ENCODE peak calls at places on chromosomes 5 and 9, in seven cellular contexts. One of them, this sample, is unnamed.

GRCh38 chr5:60846298-60846697 is 2.2 kb upstream of the ELOVL7 start:
- DNase-seq in frontal cortex: no peak
- DNase-seq in fibroblast of pulmonary artery: no peak
- DNase-seq in head of caudate nucleus: no peak
- DNase-seq in cardiac muscle cell: no peak
- DNase-seq in tibial artery: no peak
- DNase-seq in H1: no peak
- DNase-seq in this sample: no peak

GRCh38 chr5:154042751-154043150 is 4.0 kb downstream of the MFAP3 start:
- DNase-seq in frontal cortex: no peak
- DNase-seq in fibroblast of pulmonary artery: peak
- DNase-seq in head of caudate nucleus: no peak
- DNase-seq in cardiac muscle cell: no peak
- DNase-seq in tibial artery: no peak
- DNase-seq in H1: no peak
- DNase-seq in this sample: no peak

GRCh38 chr5:123094227-123094918 is 5.3 kb downstream of the PRDM6 start:
- DNase-seq in frontal cortex: no peak
- DNase-seq in fibroblast of pulmonary artery: no peak
- DNase-seq in head of caudate nucleus: no peak
- DNase-seq in cardiac muscle cell: no peak
- DNase-seq in tibial artery: no peak
- DNase-seq in H1: no peak
- DNase-seq in this sample: no peak

GRCh38 chr5:132754947-132755346 is 7.7 kb downstream of the CCNI2 start:
- DNase-seq in frontal cortex: no peak
- DNase-seq in fibroblast of pulmonary artery: peak
- DNase-seq in head of caudate nucleus: peak
- DNase-seq in cardiac muscle cell: peak
- DNase-seq in tibial artery: no peak
- DNase-seq in H1: no peak
- DNase-seq in this sample: peak

GRCh38 chr5:42807722-42808447 is 3.8 kb downstream of the SELENOP start:
- DNase-seq in frontal cortex: peak
- DNase-seq in fibroblast of pulmonary artery: no peak
- DNase-seq in head of caudate nucleus: peak
- DNase-seq in cardiac muscle cell: no peak
- DNase-seq in tibial artery: no peak
- DNase-seq in H1: no peak
- DNase-seq in this sample: no peak

GRCh38 chr5:140969880-140970279 is 3.6 kb downstream of the PCDHAC2 start:
- DNase-seq in frontal cortex: no peak
- DNase-seq in fibroblast of pulmonary artery: no peak
- DNase-seq in head of caudate nucleus: no peak
- DNase-seq in cardiac muscle cell: no peak
- DNase-seq in tibial artery: no peak
- DNase-seq in H1: no peak
- DNase-seq in this sample: no peak

GRCh38 chr9:35538361-35539234 is 48.7 kb downstream of the RUSC2 start:
- DNase-seq in frontal cortex: peak
- DNase-seq in fibroblast of pulmonary artery: peak
- DNase-seq in head of caudate nucleus: peak
- DNase-seq in cardiac muscle cell: peak
- DNase-seq in tibial artery: peak
- DNase-seq in H1: no peak
- DNase-seq in this sample: peak

GRCh38 chr9:32423371-32423770 is 38.9 kb downstream of the ACO1 start:
- DNase-seq in frontal cortex: no peak
- DNase-seq in fibroblast of pulmonary artery: peak
- DNase-seq in head of caudate nucleus: no peak
- DNase-seq in cardiac muscle cell: no peak
- DNase-seq in tibial artery: no peak
- DNase-seq in H1: no peak
- DNase-seq in this sample: peak

GRCh38 chr5:137097203-137097602 is 401.9 kb downstream of the SPOCK1 start:
- DNase-seq in frontal cortex: no peak
- DNase-seq in fibroblast of pulmonary artery: no peak
- DNase-seq in head of caudate nucleus: no peak
- DNase-seq in cardiac muscle cell: no peak
- DNase-seq in tibial artery: no peak
- DNase-seq in H1: no peak
- DNase-seq in this sample: no peak

GRCh38 chr5:55220433-55221185 is 6.5 kb downstream of the MCIDAS start:
- DNase-seq in frontal cortex: peak
- DNase-seq in fibroblast of pulmonary artery: no peak
- DNase-seq in head of caudate nucleus: peak
- DNase-seq in cardiac muscle cell: peak
- DNase-seq in tibial artery: no peak
- DNase-seq in H1: no peak
- DNase-seq in this sample: no peak

GRCh38 chr5:142727736-142728047 is 41.8 kb upstream of the FGF1 start:
- DNase-seq in frontal cortex: no peak
- DNase-seq in fibroblast of pulmonary artery: no peak
- DNase-seq in head of caudate nucleus: no peak
- DNase-seq in cardiac muscle cell: no peak
- DNase-seq in tibial artery: no peak
- DNase-seq in H1: no peak
- DNase-seq in this sample: no peak

GRCh38 chr9:34927061-34927460 is 31.0 kb upstream of the PHF24 start:
- DNase-seq in frontal cortex: no peak
- DNase-seq in fibroblast of pulmonary artery: no peak
- DNase-seq in head of caudate nucleus: peak
- DNase-seq in cardiac muscle cell: no peak
- DNase-seq in tibial artery: no peak
- DNase-seq in H1: no peak
- DNase-seq in this sample: no peak

GRCh38 chr9:33101104-33101951 is 24.9 kb upstream of the SMU1 start:
- DNase-seq in frontal cortex: no peak
- DNase-seq in fibroblast of pulmonary artery: peak
- DNase-seq in head of caudate nucleus: peak
- DNase-seq in cardiac muscle cell: no peak
- DNase-seq in tibial artery: no peak
- DNase-seq in H1: no peak
- DNase-seq in this sample: peak

This sample was measured in astrocyte of the spinal cord.